ENCODE peak calls at places on chromosomes 6 and 20, in four cellular contexts. Q is IMR-90, T is foreskin fibroblast, Y is body of pancreas. I is an unnamed sample.

GRCh38 chr6:12010635-12011275 is 1.4 kb upstream of the HIVEP1 start:
- DNase-seq in Y (peak), T (peak), Q (no peak), I (peak)

GRCh38 chr6:80022803-80023202 is 18.4 kb downstream of the TTK start:
- DNase-seq in Y (no peak), Q (peak), T (peak), I (no peak)

GRCh38 chr6:15253107-15254073 is 7.5 kb downstream of the JARID2 start:
- DNase-seq in Y (no peak), Q (no peak), T (no peak), I (no peak)

GRCh38 chr20:59010321-59010994 is 3.4 kb upstream of the CTSZ start:
- DNase-seq in T (no peak), Q (no peak), Y (no peak), I (peak)

GRCh38 chr6:117448011-117448410 is 22.3 kb upstream of the ROS1 start:
- DNase-seq in Y (no peak), T (no peak), Q (no peak), I (no peak)

GRCh38 chr20:11195899-11196558 is 522.2 kb upstream of the JAG1 start:
- DNase-seq in Y (no peak), Q (peak), T (peak), I (peak)

GRCh38 chr6:157670466-157671186 is 152.4 kb upstream of the SNX9 start:
- DNase-seq in Q (no peak), Y (no peak), T (no peak), I (no peak)

GRCh38 chr20:40953856-40954255 is 74.8 kb upstream of the TOP1 start:
- DNase-seq in Q (peak), Y (no peak), T (peak), I (no peak)

GRCh38 chr6:85580878-85581267 is 12.8 kb downstream of the SNX14 start:
- DNase-seq in T (peak), Q (peak), Y (peak), I (no peak)

GRCh38 chr6:93163146-93163545 is 256.2 kb downstream of the EPHA7 start:
- DNase-seq in T (no peak), Q (no peak), Y (no peak), I (no peak)

GRCh38 chr20:40462600-40462999 is 226.4 kb downstream of the MAFB start:
- DNase-seq in Y (no peak), T (no peak), Q (no peak), I (no peak)

GRCh38 chr6:7137335-7138106 is 29.8 kb downstream of the RREB1 start:
- DNase-seq in T (peak), Y (no peak), Q (peak), I (no peak)

GRCh38 chr6:26521485-26522391 is 16.4 kb upstream of the HMGN4 start:
- DNase-seq in Y (peak), Q (peak), T (peak), I (peak)

GRCh38 chr6:161439093-161439492 is 165.2 kb upstream of the AGPAT4 start:
- DNase-seq in Y (peak), Q (peak), T (peak), I (peak)

GRCh38 chr6:14435291-14435690 is 317.7 kb downstream of the CD83 start:
- DNase-seq in Q (peak), Y (no peak), T (no peak), I (no peak)

GRCh38 chr6:26016326-26017275 is 54.0 kb downstream of the TRIM38 start:
- DNase-seq in Y (no peak), Q (peak), T (no peak), I (no peak)

GRCh38 chr20:7248392-7248992 is 481.0 kb downstream of the BMP2 start:
- DNase-seq in Q (no peak), T (no peak), Y (no peak), I (no peak)

GRCh38 chr6:93749191-93749590 is 329.8 kb upstream of the EPHA7 start:
- DNase-seq in T (peak), Q (no peak), Y (no peak), I (no peak)

GRCh38 chr6:158068893-158069799 is 87.5 kb downstream of the SYNJ2 start:
- DNase-seq in Q (peak), Y (no peak), T (peak), I (peak)

GRCh38 chr6:137724018-137724403 is 143.0 kb upstream of the TNFAIP3 start:
- DNase-seq in Q (peak), Y (no peak), T (peak), I (no peak)

GRCh38 chr20:24731312-24731711 is 217.8 kb upstream of the CST7 start:
- DNase-seq in Q (no peak), Y (no peak), T (no peak), I (no peak)

GRCh38 chr20:24730750-24731149 is 218.3 kb upstream of the CST7 start:
- DNase-seq in T (no peak), Q (no peak), Y (no peak), I (no peak)

GRCh38 chr20:24729896-24730605 is 219.0 kb upstream of the CST7 start:
- DNase-seq in Y (no peak), T (no peak), Q (no peak), I (no peak)

GRCh38 chr20:24732599-24732998 is 216.5 kb upstream of the CST7 start:
- DNase-seq in T (no peak), Q (no peak), Y (no peak), I (no peak)

DNA sequence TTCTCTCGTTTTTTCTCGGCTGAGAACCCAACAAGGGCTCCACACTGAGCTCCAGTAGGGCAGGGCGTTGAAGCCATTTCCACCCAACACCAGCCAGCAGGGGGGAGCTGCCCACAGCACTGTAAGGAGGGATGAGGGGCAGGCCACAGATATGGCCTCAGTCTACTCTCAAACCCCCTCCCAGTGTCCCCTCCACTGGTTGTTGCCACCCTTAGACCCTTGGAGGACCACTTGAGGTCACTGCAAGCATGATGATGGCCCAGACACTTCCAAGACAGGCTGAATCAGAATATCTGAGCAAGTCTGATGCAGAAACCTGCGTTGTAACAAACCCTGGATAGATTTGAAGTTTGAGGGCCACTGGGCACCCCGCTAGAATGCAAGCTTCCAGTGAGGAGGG is 217.0 kb upstream of the CST7 start:
- DNase-seq in Q (no peak), T (no peak), Y (no peak), I (no peak)
- TF ChIP-seq CTCF in Q (no peak), T (no peak), Y (no peak), I (no peak)

GRCh38 chr6:135073757-135074393 is 19.3 kb upstream of the HBS1L start:
- DNase-seq in Q (no peak), Y (no peak), T (no peak), I (no peak)

GRCh38 chr6:135072753-135073152 is 18.1 kb upstream of the HBS1L start:
- DNase-seq in Q (no peak), Y (no peak), T (no peak), I (no peak)

GRCh38 chr6:135073217-135073616 is 18.6 kb upstream of the HBS1L start:
- DNase-seq in Y (no peak), Q (no peak), T (no peak), I (no peak)

GRCh38 chr6:135075018-135075417 is 20.4 kb upstream of the HBS1L start:
- DNase-seq in Q (no peak), Y (no peak), T (no peak), I (no peak)
- TF ChIP-seq CTCF in Q (no peak), Y (no peak), T (no peak), I (no peak)

DNA sequence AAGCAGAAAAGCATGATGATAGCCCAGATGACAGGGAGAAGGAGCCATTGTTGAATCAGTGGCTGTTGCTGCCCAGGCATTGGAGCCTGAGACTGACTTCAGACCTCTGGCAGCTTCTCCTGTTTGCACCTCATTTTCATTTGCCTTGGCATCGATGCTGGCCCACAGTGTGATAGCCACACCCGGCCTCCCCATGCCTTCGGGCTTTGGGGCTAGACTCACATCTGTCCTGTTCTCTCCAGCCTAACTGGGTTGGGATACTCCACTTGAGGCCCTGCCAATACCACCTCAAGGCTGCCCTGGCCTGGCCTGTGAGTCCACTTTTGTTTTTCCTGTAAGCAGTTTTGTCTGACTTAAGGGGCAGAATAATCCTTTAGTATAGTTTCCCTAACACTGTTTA is 140.4 kb downstream of the UST start:
- DNase-seq in Y (peak), Q (no peak), T (no peak), I (no peak)
- TF ChIP-seq CTCF in Y (no peak), Q (no peak), T (no peak), I (no peak)

DNA sequence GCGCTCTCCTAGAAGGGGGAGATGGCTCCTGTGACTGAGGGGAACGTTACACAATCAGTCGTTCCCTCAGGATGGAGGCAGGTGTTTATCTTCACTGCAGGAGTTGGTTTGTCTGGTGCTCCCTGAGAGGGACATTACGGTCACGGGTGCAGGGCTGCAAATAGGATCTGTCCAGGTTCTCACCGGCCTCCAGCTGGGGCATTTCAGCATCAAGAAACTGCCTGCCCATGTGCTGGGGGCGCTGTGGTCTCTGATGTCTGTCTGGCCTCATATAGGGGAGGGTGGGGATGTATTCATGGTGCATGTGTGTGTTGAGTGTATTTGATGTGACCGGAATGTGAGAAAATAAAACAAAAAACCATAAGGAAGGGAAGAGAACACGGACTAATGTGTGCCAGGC is 77.1 kb downstream of the TBC1D7 start:
- DNase-seq in T (no peak), Y (no peak), Q (no peak), I (no peak)
- TF ChIP-seq CTCF in T (no peak), Y (no peak), Q (no peak), I (no peak)

GRCh38 chr6:119148825-119149525 is 70.5 kb upstream of the FAM184A start:
- DNase-seq in Q (peak), T (no peak), Y (no peak), I (no peak)

GRCh38 chr6:119152187-119152586 is 73.7 kb upstream of the FAM184A start:
- DNase-seq in Y (no peak), Q (no peak), T (no peak), I (no peak)

GRCh38 chr6:119145111-119145510 is 66.6 kb upstream of the FAM184A start:
- DNase-seq in T (no peak), Y (no peak), Q (no peak), I (no peak)

GRCh38 chr6:119147101-119148053 is 68.9 kb upstream of the FAM184A start:
- DNase-seq in T (peak), Q (peak), Y (no peak), I (peak)

GRCh38 chr6:119148102-119148824 is 69.8 kb upstream of the FAM184A start:
- DNase-seq in T (peak), Q (peak), Y (peak), I (peak)
- TF ChIP-seq CTCF in T (peak), Q (peak), Y (peak), I (peak)

GRCh38 chr6:51554029-51554428 is 533.4 kb downstream of the PKHD1 start:
- DNase-seq in T (no peak), Y (no peak), Q (no peak), I (no peak)

GRCh38 chr6:51553246-51554015 is 534.0 kb downstream of the PKHD1 start:
- DNase-seq in T (no peak), Q (no peak), Y (no peak), I (no peak)

GRCh38 chr6:51562198-51562597 is 525.2 kb downstream of the PKHD1 start:
- DNase-seq in Y (no peak), T (no peak), Q (no peak), I (no peak)

GRCh38 chr6:51559059-51559458 is 528.4 kb downstream of the PKHD1 start:
- DNase-seq in Y (no peak), T (no peak), Q (no peak), I (peak)
- TF ChIP-seq CTCF in Y (peak), T (no peak), Q (no peak), I (no peak)

I was measured in RWPE1.